ENCODE peak calls at places on chromosome 17, in four cellular contexts. M is posterior cingulate gyrus, A is ELR, L is activated gamma-delta T cell. I is an unnamed sample.

GRCh38 chr17:29243792-29244191 is 2.9 kb upstream of the CRYBA1 start:
- DNase-seq in M (no peak), A (peak), L (no peak), I (no peak)

GRCh38 chr17:52158450-52159042 is at the start of gene CA10:
- DNase-seq in M (peak), A (no peak), L (no peak), I (peak)

GRCh38 chr17:17641621-17642409 is 39.4 kb upstream of the RAI1 start:
- DNase-seq in M (peak), A (peak), L (no peak), I (peak)

GRCh38 chr17:15652960-15653359 is 31.2 kb downstream of the TRIM16 start:
- DNase-seq in M (no peak), A (no peak), L (no peak), I (no peak)

GRCh38 chr17:38967290-38967738 is at the start of gene FBXO47:
- DNase-seq in M (peak), A (peak), L (peak), I (no peak)

GRCh38 chr17:12229315-12229714 is 208.6 kb downstream of the MAP2K4 start:
- DNase-seq in M (no peak), A (no peak), L (no peak), I (no peak)

GRCh38 chr17:50630524-50631194 is 4.0 kb upstream of the ABCC3 start:
- DNase-seq in M (peak), A (peak), L (no peak), I (peak)

GRCh38 chr17:7842380-7842949 is 8.4 kb downstream of the KDM6B start:
- DNase-seq in M (peak), A (peak), L (peak), I (no peak)

GRCh38 chr17:57349533-57350227 is 93.4 kb downstream of the MSI2 start:
- DNase-seq in M (no peak), A (no peak), L (no peak), I (peak)

GRCh38 chr17:67689534-67690177 is 28.1 kb upstream of the NOL11 start:
- DNase-seq in M (no peak), A (peak), L (no peak), I (peak)

GRCh38 chr17:73552300-73553088 is 91.8 kb downstream of the SDK2 start:
- DNase-seq in M (peak), A (no peak), L (no peak), I (peak)

GRCh38 chr17:50559674-50560184 is 786 bp upstream of the CACNA1G start:
- DNase-seq in M (peak), A (peak), L (no peak), I (no peak)

GRCh38 chr17:44967026-44967906 is 837 bp downstream of the C1QL1 start:
- DNase-seq in M (no peak), A (no peak), L (no peak), I (peak)

GRCh38 chr17:82440991-82441627 is 9.4 kb downstream of the CYBC1 start:
- DNase-seq in M (no peak), A (no peak), L (no peak), I (no peak)

GRCh38 chr17:38747385-38748328 is 479 bp downstream of the PCGF2 start:
- DNase-seq in M (peak), A (peak), L (no peak), I (peak)

GRCh38 chr17:36703860-36704266 is 102.5 kb downstream of the MRM1 start:
- DNase-seq in M (peak), A (peak), L (no peak), I (peak)

GRCh38 chr17:82217530-82218204 is 5.0 kb upstream of the CCDC57 start:
- DNase-seq in M (peak), A (peak), L (no peak), I (no peak)

GRCh38 chr17:75315541-75316243 is 26.5 kb upstream of the SLC25A19 start:
- DNase-seq in M (peak), A (peak), L (no peak), I (no peak)